ENCODE peak calls at places on chromosomes 5 and 9, in eight cellular contexts. K is HFF-Myc, Z is mesothelial cell of epicardium, Y is WTC11, C is IMR-90, H is adrenal gland, J is epithelial cell of esophagus, V is left ventricle myocardium inferior. F is an unnamed sample.

GRCh38 chr9:38671372-38671731 is 48.6 kb downstream of the FAM240B start:
- DNase-seq in C (no peak), V (no peak), H (no peak), Y (no peak), J (no peak), K (no peak), Z (no peak), F (no peak)

GRCh38 chr5:6365977-6366590 is 12.3 kb downstream of the MED10 start:
- DNase-seq in V (no peak), Z (no peak), K (no peak), Y (no peak), J (no peak), C (no peak), H (no peak), F (no peak)

GRCh38 chr9:11194249-11194648 is 581.4 kb upstream of the PTPRD start:
- DNase-seq in K (no peak), H (no peak), Y (no peak), C (no peak), V (no peak), J (no peak), Z (no peak), F (no peak)

GRCh38 chr9:75130621-75131020 is 42.3 kb downstream of the OSTF1 start:
- DNase-seq in Z (no peak), Y (no peak), H (no peak), J (no peak), V (no peak), K (peak; percentile 42), C (peak; percentile 66), F (no peak)

GRCh38 chr9:120032639-120033038 is 547.3 kb downstream of the CDK5RAP2 start:
- DNase-seq in K (no peak), H (no peak), Y (peak; percentile 62), C (no peak), J (no peak), Z (no peak), V (no peak), F (no peak)

GRCh38 chr5:175288048-175288621 is 155.8 kb downstream of the DRD1 start:
- DNase-seq in Y (no peak), C (peak; percentile 7), Z (no peak), V (no peak), K (no peak), J (peak; percentile 14), H (no peak), F (no peak)

GRCh38 chr9:130887494-130888144 is 9.0 kb downstream of the QRFP start:
- DNase-seq in C (peak; percentile 38), K (no peak), J (no peak), Y (no peak), V (no peak), H (no peak), Z (no peak), F (no peak)

GRCh38 chr9:137110147-137110910 is 4.2 kb downstream of the DPP7 start:
- DNase-seq in K (no peak), Y (no peak), C (no peak), H (no peak), V (no peak), Z (no peak), J (no peak), F (no peak)

GRCh38 chr9:136170291-136170901 is 34.5 kb downstream of the LHX3 start:
- DNase-seq in Z (no peak), V (no peak), Y (peak; percentile 79), H (peak; percentile 54), J (peak; percentile 30), K (no peak), C (no peak), F (peak; percentile 55)

GRCh38 chr9:106075991-106076390 is 381.6 kb downstream of the TMEM38B start:
- DNase-seq in H (no peak), C (peak; percentile 4), V (no peak), Z (no peak), K (peak; percentile 50), J (peak; percentile 88), Y (no peak), F (no peak)

GRCh38 chr5:145925803-145926202 is 10.6 kb upstream of the SH3RF2 start:
- DNase-seq in Z (no peak), H (no peak), V (no peak), Y (no peak), K (no peak), J (peak; percentile 96), C (peak; percentile 52), F (no peak)

GRCh38 chr9:75039006-75039405 is 10.9 kb upstream of the CARNMT1 start:
- DNase-seq in C (peak; percentile 95), K (peak; percentile 78), Y (no peak), H (no peak), J (peak; percentile 25), V (no peak), Z (no peak), F (no peak)

GRCh38 chr9:89610391-89610925 is 5.6 kb downstream of the GADD45G start:
- DNase-seq in J (no peak), Z (no peak), C (no peak), H (no peak), V (no peak), Y (no peak), K (no peak), F (no peak)

DNA sequence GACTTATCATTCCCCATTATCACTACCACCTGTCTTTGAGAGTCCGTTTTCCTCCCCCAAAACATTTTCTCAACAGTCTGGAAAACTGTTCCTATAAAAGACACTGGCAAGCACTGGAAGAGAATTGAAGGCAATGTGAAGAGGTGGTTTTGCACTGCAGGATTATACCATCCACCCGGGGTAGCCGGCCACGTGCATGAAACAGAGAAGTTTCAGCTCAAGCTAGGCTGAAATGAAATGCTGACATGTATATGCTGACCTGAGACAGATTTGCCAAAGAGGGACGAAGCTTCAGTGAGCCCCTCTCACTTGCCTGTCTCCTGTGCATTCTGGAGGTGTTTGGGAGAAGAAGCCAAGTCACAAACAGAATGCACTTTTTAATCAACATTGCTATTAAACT is 567.0 kb downstream of the EBF1 start:
- DNase-seq in K (no peak), Y (no peak), J (no peak), H (no peak), C (no peak), Z (no peak), V (no peak), F (no peak)
- TF ChIP-seq CTCF in K (no peak), Y (no peak), J (no peak), H (no peak), C (no peak), Z (no peak), V (no peak), F (no peak)

DNA sequence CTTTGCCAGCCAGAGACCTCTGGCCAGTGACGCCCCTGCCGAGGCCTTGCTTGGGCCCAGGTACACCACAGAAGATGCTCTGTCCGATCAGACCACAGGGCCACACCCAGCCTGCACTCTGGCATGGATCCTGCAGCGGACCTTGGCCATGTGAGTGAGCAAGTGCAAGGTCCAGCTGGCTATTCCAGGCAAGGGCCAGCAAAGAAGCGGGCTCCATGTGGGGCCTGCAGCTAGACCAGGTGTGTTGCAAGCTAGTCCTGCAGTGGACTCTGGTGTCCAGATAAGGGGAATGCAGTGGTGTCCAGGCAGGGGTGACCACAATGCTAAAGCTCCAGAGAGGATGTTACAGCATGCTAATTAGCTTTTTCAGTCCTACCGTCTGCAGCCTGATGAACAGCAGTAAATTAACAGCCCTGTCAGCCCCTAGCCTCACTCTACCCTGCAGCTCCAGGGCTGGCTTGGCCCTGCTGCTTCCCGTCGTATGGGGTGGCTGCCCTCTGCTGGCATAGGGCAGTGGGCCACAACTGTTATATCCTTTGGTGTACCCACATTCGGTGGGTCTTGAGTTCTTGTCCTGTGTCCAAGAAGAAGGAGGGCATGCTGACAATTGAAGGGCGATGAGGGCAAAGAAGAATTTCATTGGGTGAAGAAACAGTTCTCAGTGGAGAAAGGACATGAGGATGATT is 284.5 kb upstream of the POU5F2 start:
- DNase-seq in V (no peak), J (no peak), K (no peak), Y (peak; percentile 16), H (no peak), C (no peak), Z (no peak), F (no peak)
- TF ChIP-seq CTCF in V (no peak), J (no peak), K (no peak), Y (no peak), H (no peak), C (no peak), Z (no peak), F (no peak)

DNA sequence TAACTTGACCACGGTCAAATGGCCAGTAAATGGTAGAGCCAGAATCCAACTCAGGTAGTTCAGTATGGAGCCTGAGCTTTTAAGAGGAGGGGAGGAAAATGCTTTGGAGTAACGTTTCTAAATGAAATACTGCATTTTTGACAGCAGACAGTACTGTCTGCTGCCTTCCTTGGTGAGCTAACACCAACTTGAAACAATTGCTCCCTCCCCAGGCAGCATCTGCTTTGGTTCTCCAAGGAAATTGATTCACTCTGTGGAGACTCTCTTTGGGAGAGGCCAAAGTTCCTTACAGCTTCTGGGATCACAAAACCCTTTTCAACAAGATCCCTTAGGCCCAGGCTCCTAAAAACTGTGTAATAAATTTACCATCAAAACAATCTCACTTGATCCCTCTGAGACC is 75.2 kb upstream of the SSBP2 start:
- DNase-seq in K (no peak), C (peak; percentile 23), V (no peak), Z (no peak), H (no peak), J (peak; percentile 24), Y (no peak), F (no peak)
- TF ChIP-seq CTCF in K (no peak), C (no peak), V (no peak), Z (no peak), H (no peak), J (peak; percentile 30), Y (no peak), F (no peak)

GRCh38 chr9:93523518-93524144 is 52.8 kb upstream of the PHF2 start:
- DNase-seq in Y (no peak), J (no peak), V (no peak), C (no peak), H (no peak), Z (no peak), K (no peak), F (no peak)

GRCh38 chr9:93517331-93517730 is 59.1 kb upstream of the PHF2 start:
- DNase-seq in V (no peak), Y (no peak), K (no peak), J (no peak), C (peak; percentile 53), Z (no peak), H (no peak), F (no peak)

GRCh38 chr9:93522736-93523135 is 53.6 kb upstream of the PHF2 start:
- DNase-seq in K (no peak), J (peak; percentile 21), C (no peak), V (no peak), Y (no peak), Z (no peak), H (no peak), F (no peak)

GRCh38 chr9:93525476-93525875 is 50.9 kb upstream of the PHF2 start:
- DNase-seq in C (no peak), J (no peak), Y (no peak), H (no peak), K (no peak), Z (no peak), V (no peak), F (no peak)

GRCh38 chr9:93520523-93520922 is 55.9 kb upstream of the PHF2 start:
- DNase-seq in C (no peak), H (no peak), J (no peak), Y (no peak), Z (no peak), V (no peak), K (no peak), F (no peak)
- TF ChIP-seq CTCF in C (peak; percentile 4), H (no peak), J (peak; percentile 13), Y (no peak), Z (no peak), V (peak; percentile 8), K (no peak), F (no peak)

F was measured in neural crest cell.